ENCODE peak calls at places on chromosomes 2 and 18, in four cellular contexts. O, L, P and J are unnamed samples.

GRCh38 chr2:177265386-177265690 is 811 bp upstream of the NFE2L2 start:
- DNase-seq in O (peak), L (no peak), P (no peak), J (no peak)

GRCh38 chr2:98175811-98176210 is 88.8 kb downstream of the VWA3B start:
- DNase-seq in O (no peak), L (no peak), P (no peak), J (no peak)

GRCh38 chr2:222054813-222055212 is 244.0 kb downstream of the PAX3 start:
- DNase-seq in O (peak), L (no peak), P (no peak), J (no peak)

GRCh38 chr2:66748939-66749338 is 314.0 kb downstream of the MEIS1 start:
- DNase-seq in O (no peak), L (no peak), P (no peak), J (no peak)

GRCh38 chr2:165287083-165287778 is 48.0 kb downstream of the SCN2A start:
- DNase-seq in O (no peak), L (no peak), P (no peak), J (no peak)

GRCh38 chr2:45631955-45632354 is 19.5 kb upstream of the PRKCE start:
- DNase-seq in O (no peak), L (no peak), P (no peak), J (no peak)

GRCh38 chr18:60466671-60467070 is 94.1 kb upstream of the MC4R start:
- DNase-seq in O (peak), L (no peak), P (no peak), J (no peak)

GRCh38 chr2:152740743-152741328 is 22.4 kb downstream of the ARL6IP6 start:
- DNase-seq in O (peak), L (no peak), P (peak), J (no peak)

GRCh38 chr2:137005173-137005572 is 239.8 kb downstream of the THSD7B start:
- DNase-seq in O (no peak), L (no peak), P (no peak), J (no peak)

GRCh38 chr2:200725620-200726019 is 86.1 kb upstream of the BZW1 start:
- DNase-seq in O (no peak), L (no peak), P (no peak), J (no peak)

GRCh38 chr18:28468903-28469302 is 292.0 kb upstream of the CDH2 start:
- DNase-seq in O (no peak), L (no peak), P (no peak), J (no peak)

GRCh38 chr2:59385971-59386370 is 1144.8 kb upstream of the FANCL start:
- DNase-seq in O (no peak), L (no peak), P (no peak), J (no peak)

GRCh38 chr2:53508667-53509066 is 258.9 kb upstream of the CHAC2 start:
- DNase-seq in O (no peak), L (no peak), P (no peak), J (no peak)

GRCh38 chr18:23459530-23459921 is 6.4 kb downstream of the RIOK3 start:
- DNase-seq in O (no peak), L (no peak), P (no peak), J (no peak)

GRCh38 chr2:20942538-20943223 is 101.2 kb downstream of the APOB start:
- DNase-seq in O (no peak), L (no peak), P (no peak), J (no peak)

GRCh38 chr2:129189617-129190016 is 789.8 kb upstream of the RAB6C start:
- DNase-seq in O (no peak), L (no peak), P (no peak), J (no peak)

DNA sequence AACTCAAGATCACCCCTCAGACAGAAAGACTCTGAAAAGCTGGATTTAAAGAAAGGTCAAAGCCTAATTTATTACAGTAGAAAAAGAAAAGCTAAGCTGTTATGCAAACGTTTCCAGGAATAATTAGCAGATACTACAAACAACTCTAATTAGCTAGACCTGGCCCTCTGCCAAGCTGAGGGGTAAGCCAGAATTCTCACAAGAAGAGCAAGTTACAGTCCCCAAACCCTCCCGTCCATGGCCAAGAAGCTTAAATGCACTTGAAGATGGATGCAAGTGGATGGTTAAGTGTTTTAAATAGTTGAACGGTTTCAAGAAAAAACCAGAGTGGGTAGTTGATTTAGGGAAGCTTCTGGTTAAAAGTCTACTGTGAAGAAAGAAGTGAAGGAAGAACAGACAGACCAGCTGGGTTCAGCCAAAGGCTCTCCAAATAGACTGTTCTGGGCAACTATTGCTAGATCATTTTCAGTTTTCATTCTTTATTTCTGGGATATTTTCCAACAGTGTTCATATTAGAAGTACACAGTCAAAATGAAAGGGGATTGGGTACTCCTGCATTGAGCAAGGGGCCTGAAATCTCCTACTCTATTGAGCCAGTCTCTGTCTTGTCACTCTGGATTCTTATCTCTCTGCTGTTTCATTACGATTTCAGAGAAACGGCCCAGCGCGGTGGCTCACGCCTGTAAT is 4.8 kb downstream of the LMAN2L start:
- DNase-seq in O (no peak), L (no peak), P (no peak), J (no peak)
- TF ChIP-seq CTCF in O (no peak), L (no peak), P (no peak), J (no peak)

GRCh38 chr2:56743807-56744206 is 560.0 kb downstream of the CCDC85A start:
- DNase-seq in O (no peak), L (no peak), P (no peak), J (no peak)

GRCh38 chr2:56754066-56754615 is 570.4 kb downstream of the CCDC85A start:
- DNase-seq in O (no peak), L (no peak), P (no peak), J (no peak)

GRCh38 chr2:56753182-56753581 is 569.4 kb downstream of the CCDC85A start:
- DNase-seq in O (no peak), L (no peak), P (no peak), J (no peak)

GRCh38 chr2:56754627-56755026 is 570.8 kb downstream of the CCDC85A start:
- DNase-seq in O (no peak), L (no peak), P (no peak), J (no peak)

GRCh38 chr2:56749152-56749752 is 565.5 kb downstream of the CCDC85A start:
- DNase-seq in O (peak), L (no peak), P (no peak), J (no peak)
- TF ChIP-seq CTCF in O (peak), L (peak), P (no peak), J (peak)

GRCh38 chr2:229343661-229344060 is 72.6 kb upstream of the PID1 start:
- DNase-seq in O (peak), L (no peak), P (no peak), J (no peak)

GRCh38 chr2:229339613-229340012 is 68.5 kb upstream of the PID1 start:
- DNase-seq in O (peak), L (no peak), P (no peak), J (no peak)

GRCh38 chr2:229340086-229340760 is 69.1 kb upstream of the PID1 start:
- DNase-seq in O (peak), L (no peak), P (no peak), J (no peak)

GRCh38 chr2:229344151-229344551 is 73.1 kb upstream of the PID1 start:
- DNase-seq in O (peak), L (no peak), P (no peak), J (no peak)

GRCh38 chr2:229342376-229342775 is 71.3 kb upstream of the PID1 start:
- DNase-seq in O (peak), L (no peak), P (peak), J (no peak)
- TF ChIP-seq CTCF in O (peak), L (peak), P (no peak), J (peak)

GRCh38 chr18:46715062-46715461 is 41.8 kb downstream of the ST8SIA5 start:
- DNase-seq in O (no peak), L (no peak), P (no peak), J (no peak)
- TF ChIP-seq CTCF in O (no peak), L (no peak), P (no peak), J (no peak)

GRCh38 chr2:11829947-11830707 is 83.7 kb downstream of the LPIN1 start:
- DNase-seq in O (peak), L (peak), P (peak), J (no peak)
- TF ChIP-seq CTCF in O (peak), L (peak), P (peak), J (peak)

DNA sequence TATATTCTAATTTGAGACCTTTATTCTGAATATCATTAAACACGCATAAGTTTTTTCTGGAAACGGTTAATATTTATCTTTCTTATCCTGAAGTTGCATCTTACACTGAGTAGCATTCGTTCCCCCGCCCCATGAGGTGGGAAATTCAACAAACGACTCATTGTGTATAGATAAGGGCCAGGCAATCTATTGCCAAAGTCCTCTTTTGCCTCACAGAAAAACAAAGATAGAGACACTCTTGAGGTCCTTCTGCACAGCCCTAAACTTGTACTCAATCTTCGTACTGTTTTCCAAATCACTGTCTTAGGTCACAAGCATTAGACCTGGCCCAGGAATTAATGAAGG is 98.1 kb downstream of the COL6A3 start:
- DNase-seq in O (peak), L (no peak), P (no peak), J (no peak)
- TF ChIP-seq CTCF in O (no peak), L (no peak), P (no peak), J (no peak)

GRCh38 chr2:25129901-25130520 is 38.4 kb downstream of the POMC start:
- DNase-seq in O (no peak), L (no peak), P (no peak), J (no peak)
- TF ChIP-seq CTCF in O (no peak), L (no peak), P (no peak), J (no peak)

DNA sequence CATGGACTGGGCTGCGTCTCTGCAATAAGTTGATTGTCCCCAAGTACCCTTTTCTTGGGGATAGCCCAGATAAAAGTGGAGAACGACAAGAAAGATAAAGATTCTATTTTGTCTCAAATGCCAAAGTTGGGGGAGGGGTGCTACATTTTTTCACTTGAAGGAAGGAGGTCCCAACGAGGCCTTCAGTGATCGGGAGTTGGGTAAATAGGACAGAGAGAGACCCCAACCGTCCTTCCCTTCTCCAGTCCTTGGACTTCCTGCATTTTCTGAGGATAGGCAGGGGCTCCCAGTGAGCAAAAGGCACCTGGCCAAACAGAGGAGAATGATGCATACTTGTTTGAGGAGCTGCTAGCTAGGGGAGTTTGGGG is 3.4 kb upstream of the EN1 start:
- DNase-seq in O (no peak), L (no peak), P (no peak), J (no peak)
- TF ChIP-seq CTCF in O (no peak), L (no peak), P (no peak), J (no peak)